ENCODE peak calls at places on chromosomes 2 and 18, in four cellular contexts. Z is D341Med; L is activated CD8-positive, alpha-beta memory T cell treated with anti-CD3 and anti-CD28 coated beads for 48 hours; X is activated CD4-positive, CD25-positive, alpha-beta regulatory T cell. O is an unnamed sample.
A peak's percentile ranks its signal among the peaks of the same experiment; 100 is the strongest.

GRCh38 chr18:64134044-64134757 is 14.7 kb downstream of the LINC00305 start:
- DNase-seq in Z (no peak), L (no peak), X (no peak), O (no peak)

GRCh38 chr2:217657252-217657651 is 345.5 kb downstream of the TNS1 start:
- DNase-seq in Z (no peak), L (no peak), X (no peak), O (no peak)

GRCh38 chr2:178008636-178009289 is 63.8 kb downstream of the PDE11A start:
- DNase-seq in Z (peak; percentile 30), L (no peak), X (no peak), O (no peak)

GRCh38 chr2:138364554-138365162 is 136.9 kb upstream of the SPOPL start:
- DNase-seq in Z (no peak), L (no peak), X (no peak), O (no peak)

GRCh38 chr2:28567076-28567471 is 71.2 kb downstream of the PLB1 start:
- DNase-seq in Z (peak; percentile 57), L (no peak), X (no peak), O (no peak)

GRCh38 chr2:209974566-209974965 is 27.9 kb upstream of the RPE start:
- DNase-seq in Z (no peak), L (no peak), X (no peak), O (no peak)

GRCh38 chr2:218166791-218167190 is at the start of gene CXCR1:
- DNase-seq in Z (no peak), L (no peak), X (no peak), O (peak; percentile 3)

GRCh38 chr2:7660816-7661215 is 743.6 kb downstream of the RNF144A start:
- DNase-seq in Z (no peak), L (no peak), X (no peak), O (no peak)

GRCh38 chr2:120460511-120460910 is 114.6 kb downstream of the INHBB start:
- DNase-seq in Z (no peak), L (no peak), X (no peak), O (no peak)

GRCh38 chr2:206515580-206515979 is 72.2 kb downstream of the ADAM23 start:
- DNase-seq in Z (no peak), L (no peak), X (no peak), O (no peak)

GRCh38 chr2:36173760-36174362 is 181.7 kb upstream of the CRIM1 start:
- DNase-seq in Z (no peak), L (no peak), X (no peak), O (no peak)

GRCh38 chr18:29123706-29124530 is 947.0 kb upstream of the CDH2 start:
- DNase-seq in Z (no peak), L (no peak), X (no peak), O (no peak)

GRCh38 chr2:100470898-100471514 is 724 bp downstream of the NMS start:
- DNase-seq in Z (no peak), L (no peak), X (no peak), O (no peak)

GRCh38 chr18:73407506-73407905 is 539.7 kb upstream of the NETO1 start:
- DNase-seq in Z (no peak), L (no peak), X (no peak), O (no peak)

GRCh38 chr18:48531082-48531403 is 7.8 kb upstream of the CTIF start:
- DNase-seq in Z (no peak), L (no peak), X (no peak), O (no peak)

GRCh38 chr2:209376686-209377085 is 47.2 kb upstream of the MAP2 start:
- DNase-seq in Z (no peak), L (no peak), X (no peak), O (no peak)

GRCh38 chr2:2868065-2868464 is 509.6 kb downstream of the EIPR1 start:
- DNase-seq in Z (no peak), L (no peak), X (no peak), O (no peak)

GRCh38 chr18:10135302-10135926 is 221.6 kb downstream of the VAPA start:
- DNase-seq in Z (no peak), L (no peak), X (no peak), O (no peak)

GRCh38 chr2:187879491-187879890 is 325.3 kb upstream of the TFPI start:
- DNase-seq in Z (no peak), L (no peak), X (no peak), O (no peak)

GRCh38 chr2:216222650-216223352 is 113.7 kb downstream of the XRCC5 start:
- DNase-seq in Z (no peak), L (no peak), X (no peak), O (no peak)

GRCh38 chr2:207122914-207123744 is 42.6 kb downstream of the KLF7 start:
- DNase-seq in Z (no peak), L (peak; percentile 36), X (peak; percentile 16), O (no peak)

GRCh38 chr2:43269074-43269572 is 42.7 kb upstream of the ZFP36L2 start:
- DNase-seq in Z (no peak), L (no peak), X (no peak), O (no peak)

GRCh38 chr2:239348563-239349447 is 52.0 kb downstream of the HDAC4 start:
- DNase-seq in Z (no peak), L (no peak), X (no peak), O (no peak)

GRCh38 chr18:62339106-62339988 is 14.2 kb downstream of the TNFRSF11A start:
- DNase-seq in Z (no peak), L (no peak), X (no peak), O (no peak)

GRCh38 chr2:20612835-20613341 is 38.0 kb downstream of the HS1BP3 start:
- DNase-seq in Z (no peak), L (no peak), X (no peak), O (no peak)

O was measured in stimulated activated CD8-positive, alpha-beta memory T cell treated with anti-CD3 and anti-CD28 coated beads, Interleukin-7, amount 100 ng/mL, for 1 hour.